ENCODE peak calls at places on chromosomes 11 and 22, in nine cellular contexts. One of them, this sample, is unnamed.

GRCh38 chr11:96464695-96465307 is 75.0 kb downstream of the JRKL start:
- DNase-seq in ovary: no peak
- DNase-seq in A549: peak
- DNase-seq in tibial nerve: no peak
- DNase-seq in suprapubic skin: no peak
- DNase-seq in GM12878: peak
- DNase-seq in stomach: no peak
- DNase-seq in sigmoid colon: no peak
- DNase-seq in H1: no peak
- DNase-seq in this sample: no peak

GRCh38 chr22:39574779-39575551 is 4.4 kb downstream of the CACNA1I start:
- DNase-seq in suprapubic skin: no peak
- DNase-seq in stomach: no peak
- DNase-seq in ovary: no peak
- DNase-seq in tibial nerve: no peak
- DNase-seq in sigmoid colon: no peak
- DNase-seq in H1: no peak
- DNase-seq in GM12878: no peak
- DNase-seq in A549: peak
- DNase-seq in this sample: no peak

GRCh38 chr22:24588370-24588755 is 4.5 kb downstream of the LRRC75B start:
- DNase-seq in stomach: peak
- DNase-seq in sigmoid colon: peak
- DNase-seq in tibial nerve: no peak
- DNase-seq in A549: no peak
- DNase-seq in ovary: peak
- DNase-seq in GM12878: no peak
- DNase-seq in suprapubic skin: no peak
- DNase-seq in H1: no peak
- DNase-seq in this sample: no peak

GRCh38 chr11:120778692-120779490 is 245.0 kb upstream of the TBCEL start:
- DNase-seq in stomach: no peak
- DNase-seq in A549: no peak
- DNase-seq in tibial nerve: no peak
- DNase-seq in suprapubic skin: no peak
- DNase-seq in GM12878: no peak
- DNase-seq in sigmoid colon: no peak
- DNase-seq in ovary: no peak
- DNase-seq in H1: no peak
- DNase-seq in this sample: no peak

GRCh38 chr11:121700968-121701367 is 248.2 kb upstream of the SORL1-AS1 start:
- DNase-seq in ovary: no peak
- DNase-seq in sigmoid colon: no peak
- DNase-seq in suprapubic skin: no peak
- DNase-seq in A549: no peak
- DNase-seq in tibial nerve: no peak
- DNase-seq in stomach: no peak
- DNase-seq in GM12878: no peak
- DNase-seq in H1: no peak
- DNase-seq in this sample: no peak

GRCh38 chr11:46296520-46297448 is 19.3 kb downstream of the CREB3L1 start:
- DNase-seq in ovary: peak
- DNase-seq in A549: no peak
- DNase-seq in tibial nerve: no peak
- DNase-seq in GM12878: no peak
- DNase-seq in H1: peak
- DNase-seq in stomach: no peak
- DNase-seq in suprapubic skin: no peak
- DNase-seq in sigmoid colon: peak
- DNase-seq in this sample: no peak

GRCh38 chr11:121721961-121722360 is 269.2 kb upstream of the SORL1-AS1 start:
- DNase-seq in stomach: no peak
- DNase-seq in A549: no peak
- DNase-seq in ovary: no peak
- DNase-seq in tibial nerve: no peak
- DNase-seq in suprapubic skin: no peak
- DNase-seq in sigmoid colon: peak
- DNase-seq in GM12878: no peak
- DNase-seq in H1: no peak
- DNase-seq in this sample: no peak

GRCh38 chr22:17436981-17437410 is 67.7 kb downstream of the CECR2 start:
- DNase-seq in ovary: no peak
- DNase-seq in sigmoid colon: no peak
- DNase-seq in GM12878: no peak
- DNase-seq in suprapubic skin: no peak
- DNase-seq in tibial nerve: no peak
- DNase-seq in A549: no peak
- DNase-seq in H1: no peak
- DNase-seq in stomach: no peak
- DNase-seq in this sample: no peak

GRCh38 chr11:26621147-26621546 is 49.1 kb upstream of the MUC15 start:
- DNase-seq in suprapubic skin: no peak
- DNase-seq in H1: no peak
- DNase-seq in ovary: no peak
- DNase-seq in sigmoid colon: no peak
- DNase-seq in A549: peak
- DNase-seq in GM12878: no peak
- DNase-seq in tibial nerve: no peak
- DNase-seq in stomach: no peak
- DNase-seq in this sample: no peak

GRCh38 chr11:134639586-134640330 is 227.7 kb upstream of the B3GAT1 start:
- DNase-seq in GM12878: no peak
- DNase-seq in A549: no peak
- DNase-seq in ovary: no peak
- DNase-seq in stomach: peak
- DNase-seq in H1: no peak
- DNase-seq in sigmoid colon: no peak
- DNase-seq in suprapubic skin: no peak
- DNase-seq in tibial nerve: no peak
- DNase-seq in this sample: peak

GRCh38 chr11:102268083-102268984 is 49.0 kb upstream of the BIRC3 start:
- DNase-seq in A549: peak
- DNase-seq in H1: peak
- DNase-seq in ovary: peak
- DNase-seq in sigmoid colon: peak
- DNase-seq in suprapubic skin: peak
- DNase-seq in stomach: peak
- DNase-seq in tibial nerve: peak
- DNase-seq in GM12878: peak
- DNase-seq in this sample: peak

GRCh38 chr11:83361831-83362230 is 75.7 kb upstream of the CCDC90B start:
- DNase-seq in H1: no peak
- DNase-seq in stomach: no peak
- DNase-seq in suprapubic skin: no peak
- DNase-seq in GM12878: no peak
- DNase-seq in A549: no peak
- DNase-seq in ovary: no peak
- DNase-seq in tibial nerve: no peak
- DNase-seq in sigmoid colon: no peak
- DNase-seq in this sample: no peak
- TF ChIP-seq EP300 in H1: no peak
- TF ChIP-seq EP300 in stomach: no peak
- TF ChIP-seq EP300 in suprapubic skin: no peak
- TF ChIP-seq EP300 in GM12878: no peak
- TF ChIP-seq EP300 in A549: no peak
- TF ChIP-seq EP300 in ovary: no peak
- TF ChIP-seq EP300 in tibial nerve: no peak
- TF ChIP-seq EP300 in sigmoid colon: no peak
- TF ChIP-seq EP300 in this sample: no peak

GRCh38 chr11:126485986-126486635 is 130.6 kb downstream of the ST3GAL4 start:
- DNase-seq in H1: no peak
- DNase-seq in sigmoid colon: peak
- DNase-seq in suprapubic skin: no peak
- DNase-seq in A549: no peak
- DNase-seq in stomach: no peak
- DNase-seq in tibial nerve: no peak
- DNase-seq in GM12878: no peak
- DNase-seq in ovary: peak
- DNase-seq in this sample: no peak

GRCh38 chr11:126484266-126484665 is 128.8 kb downstream of the ST3GAL4 start:
- DNase-seq in sigmoid colon: no peak
- DNase-seq in A549: peak
- DNase-seq in H1: no peak
- DNase-seq in suprapubic skin: no peak
- DNase-seq in tibial nerve: no peak
- DNase-seq in GM12878: no peak
- DNase-seq in stomach: no peak
- DNase-seq in ovary: no peak
- DNase-seq in this sample: no peak

GRCh38 chr11:126487711-126488110 is 132.2 kb downstream of the ST3GAL4 start:
- DNase-seq in stomach: no peak
- DNase-seq in tibial nerve: no peak
- DNase-seq in GM12878: no peak
- DNase-seq in A549: no peak
- DNase-seq in H1: no peak
- DNase-seq in suprapubic skin: no peak
- DNase-seq in ovary: peak
- DNase-seq in sigmoid colon: peak
- DNase-seq in this sample: no peak

GRCh38 chr11:126483796-126484195 is 128.3 kb downstream of the ST3GAL4 start:
- DNase-seq in GM12878: no peak
- DNase-seq in H1: no peak
- DNase-seq in ovary: peak
- DNase-seq in sigmoid colon: peak
- DNase-seq in A549: no peak
- DNase-seq in tibial nerve: no peak
- DNase-seq in stomach: no peak
- DNase-seq in suprapubic skin: no peak
- DNase-seq in this sample: peak

DNA sequence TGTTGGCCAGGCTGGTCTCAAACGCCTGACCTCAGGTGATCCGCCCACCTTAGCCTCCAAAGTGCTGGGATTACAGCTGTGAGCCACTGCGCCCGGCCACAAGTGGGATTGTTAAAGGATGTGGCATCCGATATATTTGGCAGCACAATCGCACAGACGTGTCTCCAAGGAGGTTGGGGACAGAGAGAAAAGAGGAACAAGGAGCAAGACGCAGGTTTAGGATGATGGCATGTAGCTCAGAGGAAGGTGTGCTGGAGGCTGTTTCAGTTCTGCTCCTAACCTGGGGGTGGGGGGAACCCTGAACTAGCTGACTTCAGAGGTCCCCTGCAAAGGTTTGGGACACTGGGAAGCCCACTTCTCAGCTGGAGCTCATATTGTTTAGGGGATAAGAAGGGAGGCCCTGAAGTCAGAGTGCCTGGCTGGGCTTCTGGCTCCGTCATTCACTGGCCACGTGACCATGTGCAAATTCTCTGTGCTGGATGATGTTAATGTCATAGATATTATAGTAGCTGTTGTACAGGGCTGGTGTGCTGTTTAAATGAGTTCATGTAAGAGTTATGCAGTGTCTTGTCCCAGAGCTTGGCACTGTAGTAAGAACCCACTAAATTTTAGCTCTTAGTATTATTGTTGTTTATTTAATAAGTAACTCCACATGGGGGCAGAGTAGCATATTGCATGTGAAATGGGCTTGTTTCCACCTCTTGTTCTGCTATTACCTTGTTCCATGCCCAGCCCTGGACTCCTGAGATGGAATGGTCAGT is 129.7 kb downstream of the ST3GAL4 start:
- DNase-seq in sigmoid colon: peak
- DNase-seq in ovary: no peak
- DNase-seq in suprapubic skin: no peak
- DNase-seq in GM12878: no peak
- DNase-seq in H1: no peak
- DNase-seq in tibial nerve: no peak
- DNase-seq in stomach: no peak
- DNase-seq in A549: no peak
- DNase-seq in this sample: no peak
- TF ChIP-seq EP300 in sigmoid colon: no peak
- TF ChIP-seq EP300 in ovary: no peak
- TF ChIP-seq EP300 in suprapubic skin: no peak
- TF ChIP-seq EP300 in GM12878: no peak
- TF ChIP-seq EP300 in H1: no peak
- TF ChIP-seq EP300 in tibial nerve: no peak
- TF ChIP-seq EP300 in stomach: no peak
- TF ChIP-seq EP300 in A549: no peak
- TF ChIP-seq EP300 in this sample: no peak

DNA sequence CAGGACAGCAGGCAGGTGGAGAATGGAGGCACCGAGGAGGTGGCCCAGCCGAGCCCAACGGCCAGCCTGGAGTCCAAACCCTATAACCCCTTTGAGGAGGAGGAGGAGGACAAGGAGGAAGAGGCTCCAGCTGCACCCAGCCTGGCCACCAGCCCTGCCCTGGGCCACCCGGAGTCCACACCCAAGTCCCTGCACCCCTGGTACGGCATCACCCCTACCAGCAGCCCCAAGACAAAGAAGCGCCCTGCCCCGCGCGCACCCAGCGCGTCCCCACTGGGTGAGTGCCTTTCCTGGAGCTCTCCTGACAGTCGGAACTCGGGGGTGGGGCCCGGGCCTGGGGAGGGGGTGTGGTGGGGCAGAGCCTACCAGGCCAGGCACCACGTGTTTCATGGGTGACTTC is 19.7 kb downstream of the MICALL1 start:
- DNase-seq in stomach: no peak
- DNase-seq in H1: no peak
- DNase-seq in tibial nerve: no peak
- DNase-seq in sigmoid colon: no peak
- DNase-seq in ovary: no peak
- DNase-seq in GM12878: no peak
- DNase-seq in suprapubic skin: no peak
- DNase-seq in A549: no peak
- DNase-seq in this sample: no peak
- TF ChIP-seq EP300 in stomach: no peak
- TF ChIP-seq EP300 in H1: no peak
- TF ChIP-seq EP300 in tibial nerve: no peak
- TF ChIP-seq EP300 in sigmoid colon: no peak
- TF ChIP-seq EP300 in ovary: no peak
- TF ChIP-seq EP300 in GM12878: no peak
- TF ChIP-seq EP300 in suprapubic skin: no peak
- TF ChIP-seq EP300 in A549: no peak
- TF ChIP-seq EP300 in this sample: no peak

DNA sequence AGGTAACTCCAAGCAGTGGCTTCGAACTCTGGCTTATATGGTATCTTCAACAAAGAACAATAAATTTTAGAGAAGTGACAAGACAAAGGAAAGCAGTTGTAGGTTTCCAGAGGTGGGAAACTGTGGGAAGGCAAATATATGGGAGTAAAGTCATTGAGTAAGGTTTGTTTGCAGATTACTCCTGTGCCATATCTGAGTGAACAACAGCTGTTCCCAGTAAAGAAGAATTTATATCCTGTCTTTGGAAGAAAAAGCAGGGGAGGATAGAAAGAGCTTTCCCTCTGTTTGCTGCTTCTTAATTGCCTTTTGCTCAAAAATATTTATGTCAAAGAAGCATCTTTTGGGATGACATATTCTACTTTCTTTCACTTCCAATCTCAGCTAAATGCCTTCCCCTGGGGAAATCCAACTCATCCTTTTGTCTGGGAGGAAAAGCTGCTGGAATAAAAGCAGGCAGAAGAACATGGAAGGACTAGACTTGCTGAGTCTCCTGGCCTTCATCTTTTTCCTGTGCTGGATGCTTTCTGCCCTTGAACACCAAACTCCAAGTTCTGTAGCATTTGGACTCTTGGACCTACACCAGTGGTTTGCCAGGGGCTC is 10.4 kb upstream of the RCN1 start:
- DNase-seq in H1: no peak
- DNase-seq in stomach: no peak
- DNase-seq in GM12878: no peak
- DNase-seq in ovary: no peak
- DNase-seq in tibial nerve: no peak
- DNase-seq in A549: no peak
- DNase-seq in sigmoid colon: no peak
- DNase-seq in suprapubic skin: no peak
- DNase-seq in this sample: no peak
- TF ChIP-seq EP300 in H1: no peak
- TF ChIP-seq EP300 in stomach: no peak
- TF ChIP-seq EP300 in GM12878: no peak
- TF ChIP-seq EP300 in ovary: no peak
- TF ChIP-seq EP300 in tibial nerve: no peak
- TF ChIP-seq EP300 in A549: no peak
- TF ChIP-seq EP300 in sigmoid colon: no peak
- TF ChIP-seq EP300 in suprapubic skin: no peak
- TF ChIP-seq EP300 in this sample: no peak